ENCODE peak calls at places on chromosomes 1 and 21, in ten cellular contexts. G, Q, L, O, H, E, B, Z, W and I are unnamed samples.

GRCh38 chr1:180857947-180858768 is 54.5 kb upstream of the KIAA1614 start:
- DNase-seq in G (no peak), Q (no peak), L (no peak), O (peak), H (no peak), E (no peak), B (no peak), Z (no peak), W (no peak), I (no peak)

GRCh38 chr1:229203030-229203751 is 67.7 kb upstream of the RAB4A start:
- DNase-seq in G (no peak), Q (no peak), L (peak), O (peak), H (peak), E (peak), B (peak), Z (no peak), W (no peak), I (peak)

GRCh38 chr1:225827076-225827475 is 17.2 kb downstream of the EPHX1 start:
- DNase-seq in G (no peak), Q (no peak), L (no peak), O (no peak), H (no peak), E (no peak), B (no peak), Z (no peak), W (no peak), I (no peak)

GRCh38 chr1:87523466-87523865 is 194.8 kb downstream of the LMO4 start:
- DNase-seq in G (no peak), Q (no peak), L (no peak), O (no peak), H (no peak), E (no peak), B (no peak), Z (no peak), W (no peak), I (no peak)

GRCh38 chr1:1630965-1631792 is 794 bp upstream of the MMP23B start:
- DNase-seq in G (peak), Q (no peak), L (peak), O (peak), H (no peak), E (peak), B (no peak), Z (no peak), W (no peak), I (no peak)

GRCh38 chr1:43779266-43779665 is 71.9 kb downstream of the ST3GAL3 start:
- DNase-seq in G (no peak), Q (no peak), L (no peak), O (no peak), H (no peak), E (no peak), B (no peak), Z (no peak), W (no peak), I (no peak)

GRCh38 chr1:63326106-63326472 is 3.7 kb downstream of the FOXD3 start:
- DNase-seq in G (no peak), Q (no peak), L (no peak), O (no peak), H (peak), E (peak), B (no peak), Z (no peak), W (no peak), I (no peak)

GRCh38 chr1:55337801-55338447 is 122.8 kb upstream of the USP24 start:
- DNase-seq in G (no peak), Q (peak), L (peak), O (peak), H (peak), E (peak), B (peak), Z (peak), W (no peak), I (peak)

GRCh38 chr1:176504848-176505553 is 42.0 kb downstream of the PAPPA2 start:
- DNase-seq in G (no peak), Q (no peak), L (no peak), O (no peak), H (no peak), E (no peak), B (no peak), Z (no peak), W (no peak), I (no peak)

GRCh38 chr1:208047476-208047934 is 136.6 kb upstream of the CD34 start:
- DNase-seq in G (peak), Q (no peak), L (no peak), O (peak), H (no peak), E (no peak), B (no peak), Z (no peak), W (no peak), I (no peak)

GRCh38 chr21:15005391-15005790 is 59.4 kb downstream of the NRIP1 start:
- DNase-seq in G (peak), Q (no peak), L (peak), O (peak), H (no peak), E (peak), B (no peak), Z (no peak), W (no peak), I (no peak)

GRCh38 chr1:182589520-182589919 is 464 bp upstream of the RNASEL start:
- DNase-seq in G (no peak), Q (no peak), L (no peak), O (no peak), H (no peak), E (no peak), B (no peak), Z (no peak), W (no peak), I (no peak)